ENCODE peak calls at places on chromosomes 7 and 10, in four cellular contexts. E is A549, D is hepatocyte, N is fibroblast of lung. O is an unnamed sample.

GRCh38 chr10:90787906-90788491 is 69.8 kb downstream of the HTR7 start:
- DNase-seq in D (peak; percentile 48), N (peak; percentile 24), E (peak; percentile 22), O (no peak)

GRCh38 chr7:47817922-47818321 is 130.3 kb downstream of the PKD1L1 start:
- DNase-seq in N (no peak), D (no peak), E (no peak), O (no peak)

GRCh38 chr10:70682920-70683600 is 10.8 kb downstream of the ADAMTS14 start:
- DNase-seq in E (no peak), N (no peak), D (no peak), O (no peak)

GRCh38 chr7:94654764-94655561 is 970 bp downstream of the SGCE start:
- DNase-seq in D (peak; percentile 38), N (peak; percentile 69), E (no peak), O (no peak)

GRCh38 chr10:44114441-44114840 is 270.5 kb downstream of the CXCL12 start:
- DNase-seq in N (no peak), D (no peak), E (no peak), O (no peak)

GRCh38 chr10:72852428-72852827 is 41.1 kb upstream of the OIT3 start:
- DNase-seq in D (no peak), N (no peak), E (no peak), O (no peak)

GRCh38 chr7:90657481-90657880 is 61.4 kb downstream of the CDK14 start:
- DNase-seq in N (peak; percentile 61), E (no peak), D (no peak), O (no peak)

GRCh38 chr7:108263364-108263951 is 133.3 kb upstream of the LAMB4 start:
- DNase-seq in E (no peak), D (no peak), N (no peak), O (no peak)

GRCh38 chr7:80428161-80429054 is 83.5 kb downstream of the GNAT3 start:
- DNase-seq in D (peak; percentile 58), E (peak; percentile 28), N (peak; percentile 64), O (no peak)

GRCh38 chr7:46153951-46154787 is 233.1 kb upstream of the IGFBP3 start:
- DNase-seq in N (peak; percentile 64), E (no peak), D (peak; percentile 66), O (no peak)

GRCh38 chr7:2030475-2031456 is 202.0 kb downstream of the MAD1L1 start:
- DNase-seq in D (no peak), E (no peak), N (no peak), O (no peak)

GRCh38 chr7:68857571-68857970 is 740.7 kb upstream of the AUTS2 start:
- DNase-seq in E (no peak), D (no peak), N (no peak), O (no peak)

GRCh38 chr10:20970044-20970443 is 72.9 kb upstream of the NEBL start:
- DNase-seq in N (peak; percentile 43), D (no peak), E (no peak), O (no peak)

GRCh38 chr10:91220954-91221696 is 662 bp downstream of the PCGF5 start:
- DNase-seq in E (peak; percentile 46), N (peak; percentile 9), D (no peak), O (no peak)

GRCh38 chr7:44099669-44100068 is 4.5 kb upstream of the AEBP1 start:
- DNase-seq in E (no peak), N (no peak), D (no peak), O (no peak)

GRCh38 chr10:132133005-132133404 is 53.7 kb upstream of the DPYSL4 start:
- DNase-seq in E (no peak), N (no peak), D (no peak), O (no peak)

GRCh38 chr7:80699030-80699638 is 60.7 kb downstream of the CD36 start:
- DNase-seq in E (peak; percentile 17), N (peak; percentile 43), D (peak; percentile 71), O (no peak)

GRCh38 chr7:99143522-99143852 is 421 bp downstream of the SMURF1 start:
- DNase-seq in E (no peak), N (no peak), D (no peak), O (no peak)

GRCh38 chr7:108235451-108236061 is 105.4 kb upstream of the LAMB4 start:
- DNase-seq in N (no peak), E (no peak), D (peak; percentile 23), O (no peak)

GRCh38 chr7:130912086-130912909 is 178.3 kb upstream of the KLF14 start:
- DNase-seq in N (peak; percentile 92), E (no peak), D (no peak), O (peak; percentile 48)
- H3K4me1 ChIP-seq in N (peaks cover 26% of the 10 kb centered on the region), E (peaks cover 61% of the 10 kb centered on the region), D (peaks cover 29% of the 10 kb centered on the region), O (peaks cover 85% of the 10 kb centered on the region)

GRCh38 chr7:93040355-93040754 is 77.4 kb downstream of the SAMD9 start:
- DNase-seq in D (no peak), N (no peak), E (no peak), O (no peak)
- TF ChIP-seq CTCF in D (no peak), N (no peak), E (no peak), O (no peak)

GRCh38 chr10:30803901-30804322 is 174.4 kb upstream of the LYZL2 start:
- DNase-seq in N (peak; percentile 77), D (no peak), E (no peak), O (peak; percentile 83)
- H3K27ac ChIP-seq in N (peak overlapping the region; percentile 46), D (peak overlapping the region; percentile 89), E (no peak overlapping the region), O (peak overlapping the region; percentile 8)

GRCh38 chr10:11827006-11827405 is 3.9 kb downstream of the PROSER2 start:
- DNase-seq in D (no peak), N (no peak), E (no peak), O (no peak)
- H3K4me1 ChIP-seq in D (peaks cover 34% of the 10 kb centered on the region), N (no peaks in the 10 kb centered on the region), E (peaks cover 39% of the 10 kb centered on the region), O (peaks cover 3% of the 10 kb centered on the region)

GRCh38 chr7:66707825-66708224 is 32.7 kb upstream of the RABGEF1 start:
- DNase-seq in E (no peak), D (no peak), N (no peak), O (no peak)
- TF ChIP-seq CTCF in E (no peak), D (no peak), N (no peak), O (no peak)